ENCODE peak calls at places on chromosomes 4 and X, in ten cellular contexts. L is stomach; S is astrocyte of the spinal cord; G is neural crest cell; T is CD8-positive, alpha-beta T cell; A is fibroblast of mammary gland; J is H54; N is substantia nigra; V is RPMI7951; I is mesothelial cell of epicardium. D is an unnamed sample.

GRCh38 chr4:8568068-8568668 is 12.0 kb upstream of the GPR78 start:
- DNase-seq in L (no peak), J (no peak), V (no peak), G (no peak), S (no peak), N (no peak), T (no peak), A (no peak), I (no peak), D (no peak)

GRCh38 chr4:86818211-86818610 is 31.0 kb downstream of the SLC10A6 start:
- DNase-seq in L (no peak), I (no peak), N (no peak), A (no peak), T (no peak), V (no peak), G (no peak), S (peak; percentile 49), J (no peak), D (no peak)

GRCh38 chr4:112234952-112235609 is 3.5 kb downstream of the AP1AR start:
- DNase-seq in L (peak; percentile 74), N (peak; percentile 49), V (peak; percentile 73), A (peak; percentile 94), S (peak; percentile 85), T (peak; percentile 58), I (no peak), J (no peak), G (peak; percentile 46), D (peak; percentile 69)

GRCh38 chr4:176769519-176769918 is 23.2 kb downstream of the VEGFC start:
- DNase-seq in G (no peak), S (peak; percentile 95), J (no peak), L (no peak), T (no peak), A (peak; percentile 98), V (peak; percentile 96), N (no peak), I (no peak), D (no peak)

GRCh38 chr4:7166981-7167700 is 25.2 kb upstream of the SORCS2 start:
- DNase-seq in I (peak; percentile 35), V (no peak), N (no peak), J (no peak), T (no peak), S (no peak), G (no peak), A (no peak), L (no peak), D (no peak)

GRCh38 chr4:24472514-24473308 is 111.6 kb downstream of the DHX15 start:
- DNase-seq in I (peak; percentile 79), L (peak; percentile 76), A (peak; percentile 74), S (peak; percentile 81), N (peak; percentile 88), G (peak; percentile 76), J (peak; percentile 95), V (peak; percentile 69), T (peak; percentile 58), D (peak; percentile 75)

GRCh38 chrX:139211568-139212182 is 318.9 kb upstream of the F9 start:
- DNase-seq in N (no peak), V (no peak), L (no peak), I (no peak), J (no peak), A (no peak), S (no peak), T (no peak), G (peak; percentile 22), D (no peak)

GRCh38 chrX:148426467-148426866 is 74.0 kb upstream of the AFF2 start:
- DNase-seq in J (no peak), T (no peak), A (no peak), L (no peak), V (no peak), S (no peak), I (no peak), G (no peak), N (no peak), D (no peak)

GRCh38 chrX:639151-639550 is 8.6 kb downstream of the SHOX start:
- DNase-seq in G (no peak), N (no peak), T (peak; percentile 13), S (no peak), I (no peak), V (no peak), L (no peak), J (no peak), A (no peak), D (no peak)

GRCh38 chr4:152156448-152156847 is 379.4 kb downstream of the FBXW7 start:
- DNase-seq in S (no peak), J (no peak), L (no peak), A (no peak), T (no peak), G (no peak), I (no peak), N (no peak), V (peak; percentile 35), D (peak; percentile 17)

GRCh38 chr4:44121210-44121609 is 327.4 kb downstream of the KCTD8 start:
- DNase-seq in S (peak; percentile 9), V (no peak), I (no peak), A (peak; percentile 25), N (no peak), T (no peak), J (no peak), L (no peak), G (no peak), D (no peak)

GRCh38 chr4:100100985-100101384 is 89.3 kb downstream of the DDIT4L start:
- DNase-seq in G (no peak), J (no peak), N (no peak), S (no peak), T (no peak), L (no peak), V (no peak), A (no peak), I (no peak), D (no peak)

GRCh38 chr4:75069493-75070074 is 136.7 kb downstream of the PARM1 start:
- DNase-seq in A (no peak), N (no peak), L (no peak), J (no peak), G (no peak), T (no peak), S (no peak), I (no peak), V (no peak), D (no peak)

GRCh38 chr4:2286904-2287593 is 25.1 kb upstream of the MXD4 start:
- DNase-seq in T (no peak), J (no peak), I (no peak), V (no peak), N (no peak), G (no peak), A (peak; percentile 52), S (no peak), L (no peak), D (peak; percentile 39)

GRCh38 chr4:77538144-77538543 is 67.5 kb upstream of the CXCL13 start:
- DNase-seq in V (peak; percentile 84), L (no peak), J (no peak), A (peak; percentile 87), I (no peak), N (no peak), G (no peak), S (peak; percentile 73), T (no peak), D (no peak)

GRCh38 chr4:151226004-151226932 is 50.7 kb upstream of the PRSS48 start:
- DNase-seq in V (peak; percentile 74), T (no peak), L (no peak), S (peak; percentile 90), N (no peak), I (no peak), G (no peak), J (peak; percentile 19), A (peak; percentile 91), D (no peak)

GRCh38 chrX:97806238-97806637 is 922.5 kb downstream of the RPA4 start:
- DNase-seq in N (no peak), S (peak; percentile 59), V (peak; percentile 6), A (peak; percentile 24), J (peak; percentile 2), I (no peak), G (no peak), L (no peak), T (no peak), D (no peak)

GRCh38 chr4:23237771-23238170 is 545.0 kb downstream of the GBA3 start:
- DNase-seq in I (no peak), N (no peak), G (no peak), T (no peak), A (peak; percentile 0), S (no peak), J (no peak), V (peak; percentile 52), L (peak; percentile 65), D (no peak)

GRCh38 chrX:66728818-66729271 is 90.0 kb upstream of the EDA2R start:
- DNase-seq in G (peak; percentile 50), I (peak; percentile 60), V (peak; percentile 63), L (peak; percentile 32), A (peak; percentile 78), S (peak; percentile 68), J (peak; percentile 1), T (peak; percentile 64), N (peak; percentile 43), D (no peak)